ENCODE peak calls at places on chromosomes 13 and 19, in seven cellular contexts. One of them, this sample, is unnamed.

GRCh38 chr19:12603714-12604113 is 6.9 kb downstream of the ZNF490 start:
- DNase-seq in GM13977: peak; percentile 82
- DNase-seq in OCI-LY7: peak; percentile 12
- DNase-seq in Peyer's patch: peak; percentile 59
- DNase-seq in breast epithelium: no peak
- DNase-seq in cardiac fibroblast: no peak
- DNase-seq in fibroblast of mammary gland: no peak
- DNase-seq in this sample: no peak

GRCh38 chr19:49413348-49413747 is 9.9 kb downstream of the PTH2 start:
- DNase-seq in fibroblast of mammary gland: peak; percentile 43
- DNase-seq in Peyer's patch: no peak
- DNase-seq in breast epithelium: no peak
- DNase-seq in cardiac fibroblast: peak; percentile 16
- DNase-seq in GM13977: no peak
- DNase-seq in OCI-LY7: no peak
- DNase-seq in this sample: no peak

GRCh38 chr13:111323549-111323948 is 3.1 kb downstream of the TEX29 start:
- DNase-seq in fibroblast of mammary gland: no peak
- DNase-seq in breast epithelium: no peak
- DNase-seq in cardiac fibroblast: no peak
- DNase-seq in GM13977: no peak
- DNase-seq in OCI-LY7: no peak
- DNase-seq in Peyer's patch: peak; percentile 34
- DNase-seq in this sample: no peak

GRCh38 chr13:106595623-106596022 is 27.7 kb upstream of the ARGLU1 start:
- DNase-seq in breast epithelium: no peak
- DNase-seq in fibroblast of mammary gland: no peak
- DNase-seq in cardiac fibroblast: peak; percentile 8
- DNase-seq in OCI-LY7: no peak
- DNase-seq in GM13977: no peak
- DNase-seq in Peyer's patch: no peak
- DNase-seq in this sample: no peak

GRCh38 chr13:99002191-99002710 is 24.4 kb upstream of the DOCK9 start:
- DNase-seq in OCI-LY7: no peak
- DNase-seq in fibroblast of mammary gland: no peak
- DNase-seq in cardiac fibroblast: no peak
- DNase-seq in GM13977: no peak
- DNase-seq in breast epithelium: no peak
- DNase-seq in Peyer's patch: no peak
- DNase-seq in this sample: no peak

GRCh38 chr13:109274188-109274821 is 512.1 kb downstream of the IRS2 start:
- DNase-seq in breast epithelium: no peak
- DNase-seq in GM13977: no peak
- DNase-seq in fibroblast of mammary gland: peak; percentile 94
- DNase-seq in Peyer's patch: peak; percentile 49
- DNase-seq in cardiac fibroblast: peak; percentile 87
- DNase-seq in OCI-LY7: no peak
- DNase-seq in this sample: peak; percentile 65

GRCh38 chr13:110250258-110250891 is 56.6 kb downstream of the COL4A1 start:
- DNase-seq in Peyer's patch: no peak
- DNase-seq in breast epithelium: no peak
- DNase-seq in fibroblast of mammary gland: peak; percentile 97
- DNase-seq in GM13977: no peak
- DNase-seq in cardiac fibroblast: peak; percentile 88
- DNase-seq in OCI-LY7: no peak
- DNase-seq in this sample: peak; percentile 80

GRCh38 chr13:77919351-77920294 is 992 bp upstream of the EDNRB start:
- DNase-seq in Peyer's patch: peak; percentile 52
- DNase-seq in breast epithelium: peak; percentile 50
- DNase-seq in fibroblast of mammary gland: peak; percentile 48
- DNase-seq in cardiac fibroblast: peak; percentile 52
- DNase-seq in OCI-LY7: no peak
- DNase-seq in GM13977: no peak
- DNase-seq in this sample: no peak

GRCh38 chr19:2327773-2328400 is 499 bp downstream of the LSM7 start:
- DNase-seq in fibroblast of mammary gland: peak; percentile 86
- DNase-seq in cardiac fibroblast: peak; percentile 83
- DNase-seq in breast epithelium: no peak
- DNase-seq in GM13977: peak; percentile 89
- DNase-seq in Peyer's patch: peak; percentile 82
- DNase-seq in OCI-LY7: peak; percentile 89
- DNase-seq in this sample: peak; percentile 73

GRCh38 chr19:29834991-29835390 is 23.2 kb downstream of the CCNE1 start:
- DNase-seq in fibroblast of mammary gland: no peak
- DNase-seq in cardiac fibroblast: no peak
- DNase-seq in Peyer's patch: no peak
- DNase-seq in OCI-LY7: no peak
- DNase-seq in GM13977: no peak
- DNase-seq in breast epithelium: no peak
- DNase-seq in this sample: no peak

GRCh38 chr13:30796833-30797601 is 61.7 kb downstream of the ALOX5AP start:
- DNase-seq in fibroblast of mammary gland: no peak
- DNase-seq in Peyer's patch: no peak
- DNase-seq in cardiac fibroblast: peak; percentile 18
- DNase-seq in GM13977: peak; percentile 63
- DNase-seq in breast epithelium: peak; percentile 70
- DNase-seq in OCI-LY7: no peak
- DNase-seq in this sample: no peak

GRCh38 chr19:46537136-46538097 is 41.8 kb upstream of the PNMA8B start:
- DNase-seq in breast epithelium: no peak
- DNase-seq in fibroblast of mammary gland: peak; percentile 48
- DNase-seq in OCI-LY7: peak; percentile 56
- DNase-seq in Peyer's patch: peak; percentile 86
- DNase-seq in GM13977: peak; percentile 54
- DNase-seq in cardiac fibroblast: peak; percentile 58
- DNase-seq in this sample: peak; percentile 36

GRCh38 chr19:49801966-49802661 is 11.0 kb downstream of the FUZ start:
- DNase-seq in cardiac fibroblast: peak; percentile 93
- DNase-seq in breast epithelium: peak; percentile 88
- DNase-seq in OCI-LY7: no peak
- DNase-seq in GM13977: no peak
- DNase-seq in fibroblast of mammary gland: peak; percentile 89
- DNase-seq in Peyer's patch: peak; percentile 84
- DNase-seq in this sample: peak; percentile 71

GRCh38 chr13:98564204-98564603 is 12.7 kb downstream of the STK24 start:
- DNase-seq in fibroblast of mammary gland: no peak
- DNase-seq in OCI-LY7: no peak
- DNase-seq in breast epithelium: no peak
- DNase-seq in cardiac fibroblast: no peak
- DNase-seq in GM13977: no peak
- DNase-seq in Peyer's patch: no peak
- DNase-seq in this sample: no peak

GRCh38 chr19:45322311-45322710 is 364 bp downstream of the CKM start:
- DNase-seq in cardiac fibroblast: no peak
- DNase-seq in Peyer's patch: no peak
- DNase-seq in breast epithelium: no peak
- DNase-seq in OCI-LY7: no peak
- DNase-seq in fibroblast of mammary gland: no peak
- DNase-seq in GM13977: no peak
- DNase-seq in this sample: no peak

GRCh38 chr19:23071087-23071511 is 45.7 kb upstream of the ZNF730 start:
- DNase-seq in GM13977: peak; percentile 63
- DNase-seq in OCI-LY7: no peak
- DNase-seq in fibroblast of mammary gland: peak; percentile 7
- DNase-seq in breast epithelium: no peak
- DNase-seq in Peyer's patch: no peak
- DNase-seq in cardiac fibroblast: peak; percentile 16
- DNase-seq in this sample: no peak

GRCh38 chr19:30132312-30133075 is 190.5 kb downstream of the URI1 start:
- DNase-seq in cardiac fibroblast: no peak
- DNase-seq in fibroblast of mammary gland: no peak
- DNase-seq in GM13977: no peak
- DNase-seq in OCI-LY7: no peak
- DNase-seq in breast epithelium: no peak
- DNase-seq in Peyer's patch: no peak
- DNase-seq in this sample: no peak

GRCh38 chr19:36916991-36917390 is 859 bp downstream of the ZNF568 start:
- DNase-seq in cardiac fibroblast: peak; percentile 30
- DNase-seq in Peyer's patch: no peak
- DNase-seq in fibroblast of mammary gland: peak; percentile 72
- DNase-seq in breast epithelium: no peak
- DNase-seq in OCI-LY7: no peak
- DNase-seq in GM13977: no peak
- DNase-seq in this sample: peak; percentile 0

GRCh38 chr19:43462887-43463380 is 2.5 kb downstream of the LYPD3 start:
- DNase-seq in breast epithelium: no peak
- DNase-seq in fibroblast of mammary gland: no peak
- DNase-seq in OCI-LY7: no peak
- DNase-seq in cardiac fibroblast: no peak
- DNase-seq in GM13977: no peak
- DNase-seq in Peyer's patch: no peak
- DNase-seq in this sample: no peak

GRCh38 chr19:39423258-39424086 is 11.0 kb downstream of the PLEKHG2 start:
- DNase-seq in OCI-LY7: no peak
- DNase-seq in Peyer's patch: no peak
- DNase-seq in cardiac fibroblast: no peak
- DNase-seq in breast epithelium: no peak
- DNase-seq in fibroblast of mammary gland: no peak
- DNase-seq in GM13977: no peak
- DNase-seq in this sample: no peak

GRCh38 chr19:50501568-50502475 is 9.2 kb downstream of the JOSD2 start:
- DNase-seq in cardiac fibroblast: no peak
- DNase-seq in fibroblast of mammary gland: no peak
- DNase-seq in GM13977: no peak
- DNase-seq in Peyer's patch: no peak
- DNase-seq in OCI-LY7: no peak
- DNase-seq in breast epithelium: no peak
- DNase-seq in this sample: no peak

GRCh38 chr19:53597023-53597422 is 34.8 kb upstream of the DPRX start:
- DNase-seq in GM13977: no peak
- DNase-seq in breast epithelium: no peak
- DNase-seq in fibroblast of mammary gland: no peak
- DNase-seq in OCI-LY7: no peak
- DNase-seq in Peyer's patch: no peak
- DNase-seq in cardiac fibroblast: no peak
- DNase-seq in this sample: no peak

GRCh38 chr19:19185853-19186728 is 5.9 kb downstream of the BORCS8 start:
- DNase-seq in fibroblast of mammary gland: peak; percentile 43
- DNase-seq in cardiac fibroblast: peak; percentile 51
- DNase-seq in GM13977: no peak
- DNase-seq in OCI-LY7: peak; percentile 64
- DNase-seq in Peyer's patch: peak; percentile 73
- DNase-seq in breast epithelium: no peak
- DNase-seq in this sample: peak; percentile 31

DNA sequence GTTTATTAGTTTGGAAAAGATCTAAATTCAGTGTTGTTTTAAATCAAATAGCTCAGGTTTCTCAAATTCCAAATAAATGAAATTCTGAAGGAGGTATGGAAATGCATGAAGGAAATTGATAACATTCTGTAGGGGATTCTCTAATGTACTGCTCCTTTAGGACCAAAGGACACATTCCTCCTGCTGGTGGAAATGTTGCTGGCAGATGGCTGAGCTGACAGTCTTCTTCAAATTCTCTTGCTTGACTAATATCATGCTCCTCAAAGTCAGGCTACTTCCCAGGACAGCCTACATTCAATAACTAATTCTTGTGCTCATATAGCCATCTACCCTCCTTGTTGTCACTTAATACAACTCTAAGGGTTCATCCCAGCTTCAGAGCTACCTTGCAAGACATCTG is 1118.5 kb downstream of the PCDH9 start:
- DNase-seq in Peyer's patch: no peak
- DNase-seq in cardiac fibroblast: no peak
- DNase-seq in OCI-LY7: no peak
- DNase-seq in fibroblast of mammary gland: no peak
- DNase-seq in breast epithelium: no peak
- DNase-seq in GM13977: no peak
- DNase-seq in this sample: no peak
- TF ChIP-seq CTCF in Peyer's patch: no peak
- TF ChIP-seq CTCF in cardiac fibroblast: no peak
- TF ChIP-seq CTCF in OCI-LY7: no peak
- TF ChIP-seq CTCF in fibroblast of mammary gland: no peak
- TF ChIP-seq CTCF in breast epithelium: no peak
- TF ChIP-seq CTCF in GM13977: no peak
- TF ChIP-seq CTCF in this sample: no peak

GRCh38 chr13:100336795-100337516 is 248.1 kb downstream of the PCCA start:
- DNase-seq in GM13977: no peak
- DNase-seq in Peyer's patch: no peak
- DNase-seq in breast epithelium: no peak
- DNase-seq in fibroblast of mammary gland: no peak
- DNase-seq in OCI-LY7: no peak
- DNase-seq in cardiac fibroblast: no peak
- DNase-seq in this sample: no peak
- TF ChIP-seq CTCF in GM13977: no peak
- TF ChIP-seq CTCF in Peyer's patch: no peak
- TF ChIP-seq CTCF in breast epithelium: no peak
- TF ChIP-seq CTCF in fibroblast of mammary gland: no peak
- TF ChIP-seq CTCF in OCI-LY7: no peak
- TF ChIP-seq CTCF in cardiac fibroblast: no peak
- TF ChIP-seq CTCF in this sample: no peak

DNA sequence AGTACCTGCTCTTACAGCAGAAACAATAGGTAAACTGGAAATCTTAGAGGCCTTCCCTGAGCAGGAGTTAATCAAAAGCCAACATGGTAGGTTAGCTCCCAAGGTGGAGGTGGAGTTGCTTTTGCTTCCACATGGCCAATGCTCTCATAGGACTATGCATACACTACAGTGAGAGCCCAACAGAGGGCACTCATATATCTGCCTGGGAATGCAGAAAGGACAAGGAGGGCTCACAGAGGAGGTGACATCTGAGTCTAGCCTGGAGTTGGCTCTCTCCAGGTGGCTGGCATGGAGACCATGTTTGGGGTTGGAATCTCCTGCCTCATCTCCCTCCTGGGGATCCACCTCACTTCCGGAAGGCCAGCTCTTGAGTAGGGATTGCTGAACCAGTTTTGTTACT is 34.6 kb downstream of the ATP8A2 start:
- DNase-seq in breast epithelium: no peak
- DNase-seq in OCI-LY7: peak; percentile 4
- DNase-seq in fibroblast of mammary gland: no peak
- DNase-seq in cardiac fibroblast: no peak
- DNase-seq in GM13977: no peak
- DNase-seq in Peyer's patch: no peak
- DNase-seq in this sample: no peak
- TF ChIP-seq CTCF in breast epithelium: no peak
- TF ChIP-seq CTCF in OCI-LY7: peak; percentile 47
- TF ChIP-seq CTCF in fibroblast of mammary gland: no peak
- TF ChIP-seq CTCF in cardiac fibroblast: no peak
- TF ChIP-seq CTCF in GM13977: peak; percentile 5
- TF ChIP-seq CTCF in Peyer's patch: no peak
- TF ChIP-seq CTCF in this sample: no peak

GRCh38 chr13:33313504-33313903 is 27.9 kb upstream of the STARD13 start:
- DNase-seq in Peyer's patch: no peak
- DNase-seq in fibroblast of mammary gland: no peak
- DNase-seq in GM13977: no peak
- DNase-seq in cardiac fibroblast: no peak
- DNase-seq in OCI-LY7: no peak
- DNase-seq in breast epithelium: no peak
- DNase-seq in this sample: no peak

GRCh38 chr13:33307820-33308219 is 22.3 kb upstream of the STARD13 start:
- DNase-seq in cardiac fibroblast: no peak
- DNase-seq in fibroblast of mammary gland: peak; percentile 44
- DNase-seq in OCI-LY7: no peak
- DNase-seq in Peyer's patch: no peak
- DNase-seq in breast epithelium: no peak
- DNase-seq in GM13977: no peak
- DNase-seq in this sample: no peak

GRCh38 chr13:33310245-33311038 is 24.9 kb upstream of the STARD13 start:
- DNase-seq in Peyer's patch: no peak
- DNase-seq in GM13977: no peak
- DNase-seq in fibroblast of mammary gland: no peak
- DNase-seq in cardiac fibroblast: no peak
- DNase-seq in breast epithelium: no peak
- DNase-seq in OCI-LY7: no peak
- DNase-seq in this sample: no peak

GRCh38 chr13:33311040-33311439 is 25.5 kb upstream of the STARD13 start:
- DNase-seq in breast epithelium: no peak
- DNase-seq in GM13977: no peak
- DNase-seq in Peyer's patch: no peak
- DNase-seq in fibroblast of mammary gland: no peak
- DNase-seq in cardiac fibroblast: no peak
- DNase-seq in OCI-LY7: no peak
- DNase-seq in this sample: no peak

GRCh38 chr13:33312150-33312908 is 26.8 kb upstream of the STARD13 start:
- DNase-seq in GM13977: no peak
- DNase-seq in Peyer's patch: no peak
- DNase-seq in breast epithelium: no peak
- DNase-seq in fibroblast of mammary gland: peak; percentile 43
- DNase-seq in cardiac fibroblast: peak; percentile 41
- DNase-seq in OCI-LY7: no peak
- DNase-seq in this sample: peak; percentile 7
- TF ChIP-seq CTCF in GM13977: peak; percentile 15
- TF ChIP-seq CTCF in Peyer's patch: peak; percentile 62
- TF ChIP-seq CTCF in breast epithelium: no peak
- TF ChIP-seq CTCF in fibroblast of mammary gland: peak; percentile 30
- TF ChIP-seq CTCF in cardiac fibroblast: peak; percentile 17
- TF ChIP-seq CTCF in OCI-LY7: no peak
- TF ChIP-seq CTCF in this sample: peak; percentile 53